ENCODE peak calls at places on chromosomes 3 and 15, in six cellular contexts. O is A549, T is heart left ventricle, V is Right ventricle myocardium inferior, B is SK-N-SH treated with all-trans-retinoic acid at 6 μM for 48 hours, L is activated B cell treated with CpG ODN at 0.5 μM for 24 hours. C is an unnamed sample.

GRCh38 chr3:138057384-138057783 is 47.4 kb downstream of the CLDN18 start:
- ATAC-seq in L (no peak), V (no peak), O (no peak), T (peak), B (no peak), C (no peak)

GRCh38 chr15:38577405-38577987 is 12.9 kb upstream of the RASGRP1 start:
- ATAC-seq in T (no peak), O (no peak), B (no peak), V (no peak), L (no peak), C (no peak)

GRCh38 chr3:50170689-50171088 is 15.6 kb downstream of the SEMA3F start:
- ATAC-seq in V (no peak), O (peak), B (peak), L (no peak), T (peak), C (no peak)

GRCh38 chr15:35142578-35142977 is 57.5 kb upstream of the NANOGP8 start:
- ATAC-seq in T (no peak), V (no peak), B (peak), O (peak), L (no peak), C (peak)

GRCh38 chr3:44208086-44208485 is 33.6 kb upstream of the TOPAZ1 start:
- ATAC-seq in T (no peak), B (no peak), O (no peak), L (no peak), V (no peak), C (no peak)

GRCh38 chr3:195057716-195058115 is 213.2 kb downstream of the XXYLT1 start:
- ATAC-seq in T (no peak), L (no peak), B (no peak), V (no peak), O (no peak), C (no peak)

GRCh38 chr3:119301001-119301400 is 6.8 kb downstream of the ARHGAP31 start:
- ATAC-seq in T (peak), O (no peak), V (peak), B (no peak), L (peak), C (peak)

GRCh38 chr15:50257206-50257735 is 8.3 kb downstream of the HDC start:
- ATAC-seq in T (no peak), O (no peak), L (no peak), B (no peak), V (no peak), C (no peak)

GRCh38 chr3:101333883-101334282 is 13.5 kb upstream of the IMPG2 start:
- ATAC-seq in L (no peak), O (no peak), B (no peak), T (no peak), V (no peak), C (no peak)

GRCh38 chr3:102299125-102299877 is 135.5 kb upstream of the ZPLD1 start:
- ATAC-seq in O (no peak), V (no peak), T (no peak), B (no peak), L (no peak), C (no peak)

GRCh38 chr15:50363612-50364011 is 8.6 kb upstream of the GABPB1 start:
- ATAC-seq in T (no peak), V (no peak), L (no peak), O (no peak), B (no peak), C (no peak)

GRCh38 chr3:148601766-148602685 is 95.7 kb upstream of the AGTR1 start:
- ATAC-seq in B (peak), V (no peak), O (peak), L (no peak), T (no peak), C (no peak)

GRCh38 chr3:66957357-66957756 is 40.8 kb upstream of the KBTBD8 start:
- ATAC-seq in T (no peak), B (no peak), L (no peak), V (no peak), O (no peak), C (no peak)

GRCh38 chr3:190692256-190692655 is 170.2 kb downstream of the GMNC start:
- ATAC-seq in V (no peak), L (no peak), B (no peak), O (no peak), T (no peak), C (peak)

GRCh38 chr3:111613294-111613693 is 18.1 kb upstream of the ZBED2 start:
- ATAC-seq in T (no peak), V (no peak), B (no peak), L (no peak), O (no peak), C (peak)

GRCh38 chr3:185818267-185818875 is 6.5 kb downstream of the IGF2BP2 start:
- ATAC-seq in L (no peak), V (no peak), O (no peak), T (no peak), B (no peak), C (no peak)

GRCh38 chr3:52347716-52348635 is 31.9 kb downstream of the DNAH1 start:
- ATAC-seq in L (no peak), O (no peak), V (no peak), T (no peak), B (no peak), C (no peak)

GRCh38 chr15:87610366-87610765 is 646.2 kb downstream of the NTRK3 start:
- ATAC-seq in B (no peak), T (peak), V (peak), O (no peak), L (no peak), C (no peak)

GRCh38 chr3:157594413-157594812 is 91.2 kb upstream of the VEPH1 start:
- ATAC-seq in L (no peak), B (no peak), V (peak), T (peak), O (peak), C (no peak)

GRCh38 chr3:87076951-87077350 is 86.0 kb upstream of the VGLL3 start:
- ATAC-seq in B (no peak), V (no peak), O (peak), T (no peak), L (no peak), C (no peak)

GRCh38 chr3:157100079-157100477 is 59.9 kb downstream of the CCNL1 start:
- ATAC-seq in O (no peak), L (no peak), B (no peak), V (no peak), T (peak), C (no peak)